ENCODE peak calls at places on chromosome 17, in six cellular contexts. One of them, this sample, is unnamed.
A peak's percentile ranks its signal among the peaks of the same experiment; 100 is the strongest.

GRCh38 chr17:7946441-7946840 is 14.4 kb downstream of the CNTROB start:
- DNase-seq in cardiac muscle cell: no peak
- DNase-seq in HEK293T: no peak
- DNase-seq in stimulated activated naive CD4-positive, alpha-beta T cell treated with Interleukin-2 at 50 U/mL for 16 hours: no peak
- DNase-seq in HCT116: no peak
- DNase-seq in iPS-NIHi11: no peak
- DNase-seq in this sample: no peak

GRCh38 chr17:28347261-28347891 is 10.0 kb downstream of the POLDIP2 start:
- DNase-seq in cardiac muscle cell: no peak
- DNase-seq in HEK293T: no peak
- DNase-seq in stimulated activated naive CD4-positive, alpha-beta T cell treated with Interleukin-2 at 50 U/mL for 16 hours: no peak
- DNase-seq in HCT116: no peak
- DNase-seq in iPS-NIHi11: no peak
- DNase-seq in this sample: no peak

GRCh38 chr17:31273511-31273910 is 23.5 kb downstream of the OMG start:
- DNase-seq in cardiac muscle cell: no peak
- DNase-seq in HEK293T: no peak
- DNase-seq in stimulated activated naive CD4-positive, alpha-beta T cell treated with Interleukin-2 at 50 U/mL for 16 hours: no peak
- DNase-seq in HCT116: no peak
- DNase-seq in iPS-NIHi11: no peak
- DNase-seq in this sample: no peak

GRCh38 chr17:2796164-2797140 is at the start of gene RAP1GAP2:
- DNase-seq in cardiac muscle cell: no peak
- DNase-seq in HEK293T: no peak
- DNase-seq in stimulated activated naive CD4-positive, alpha-beta T cell treated with Interleukin-2 at 50 U/mL for 16 hours: peak; percentile 70
- DNase-seq in HCT116: no peak
- DNase-seq in iPS-NIHi11: no peak
- DNase-seq in this sample: no peak

GRCh38 chr17:10775058-10775457 is 28.8 kb downstream of the TMEM238L start:
- DNase-seq in cardiac muscle cell: no peak
- DNase-seq in HEK293T: no peak
- DNase-seq in stimulated activated naive CD4-positive, alpha-beta T cell treated with Interleukin-2 at 50 U/mL for 16 hours: no peak
- DNase-seq in HCT116: no peak
- DNase-seq in iPS-NIHi11: no peak
- DNase-seq in this sample: no peak

GRCh38 chr17:46865100-46865499 is 13.7 kb downstream of the WNT9B start:
- DNase-seq in cardiac muscle cell: peak; percentile 23
- DNase-seq in HEK293T: no peak
- DNase-seq in stimulated activated naive CD4-positive, alpha-beta T cell treated with Interleukin-2 at 50 U/mL for 16 hours: no peak
- DNase-seq in HCT116: no peak
- DNase-seq in iPS-NIHi11: peak; percentile 52
- DNase-seq in this sample: no peak

GRCh38 chr17:66306413-66306812 is 4.0 kb downstream of the PRKCA start:
- DNase-seq in cardiac muscle cell: no peak
- DNase-seq in HEK293T: no peak
- DNase-seq in stimulated activated naive CD4-positive, alpha-beta T cell treated with Interleukin-2 at 50 U/mL for 16 hours: no peak
- DNase-seq in HCT116: no peak
- DNase-seq in iPS-NIHi11: no peak
- DNase-seq in this sample: no peak

GRCh38 chr17:38874505-38875419 is 4.9 kb downstream of the LASP1 start:
- DNase-seq in cardiac muscle cell: no peak
- DNase-seq in HEK293T: no peak
- DNase-seq in stimulated activated naive CD4-positive, alpha-beta T cell treated with Interleukin-2 at 50 U/mL for 16 hours: no peak
- DNase-seq in HCT116: no peak
- DNase-seq in iPS-NIHi11: no peak
- DNase-seq in this sample: no peak

GRCh38 chr17:17784599-17785264 is 52.1 kb downstream of the SREBF1 start:
- DNase-seq in cardiac muscle cell: no peak
- DNase-seq in HEK293T: peak; percentile 48
- DNase-seq in stimulated activated naive CD4-positive, alpha-beta T cell treated with Interleukin-2 at 50 U/mL for 16 hours: no peak
- DNase-seq in HCT116: no peak
- DNase-seq in iPS-NIHi11: no peak
- DNase-seq in this sample: peak; percentile 12

GRCh38 chr17:82802141-82802540 is 37.7 kb downstream of the ZNF750 start:
- DNase-seq in cardiac muscle cell: no peak
- DNase-seq in HEK293T: no peak
- DNase-seq in stimulated activated naive CD4-positive, alpha-beta T cell treated with Interleukin-2 at 50 U/mL for 16 hours: no peak
- DNase-seq in HCT116: no peak
- DNase-seq in iPS-NIHi11: no peak
- DNase-seq in this sample: no peak

GRCh38 chr17:31466096-31466495 is 74.6 kb downstream of the RAB11FIP4 start:
- DNase-seq in cardiac muscle cell: peak; percentile 38
- DNase-seq in HEK293T: no peak
- DNase-seq in stimulated activated naive CD4-positive, alpha-beta T cell treated with Interleukin-2 at 50 U/mL for 16 hours: no peak
- DNase-seq in HCT116: no peak
- DNase-seq in iPS-NIHi11: no peak
- DNase-seq in this sample: no peak

GRCh38 chr17:79645022-79645776 is 34.3 kb upstream of the RBFOX3 start:
- DNase-seq in cardiac muscle cell: no peak
- DNase-seq in HEK293T: peak; percentile 3
- DNase-seq in stimulated activated naive CD4-positive, alpha-beta T cell treated with Interleukin-2 at 50 U/mL for 16 hours: no peak
- DNase-seq in HCT116: no peak
- DNase-seq in iPS-NIHi11: no peak
- DNase-seq in this sample: no peak

GRCh38 chr17:72145972-72146755 is 25.3 kb downstream of the SOX9 start:
- DNase-seq in cardiac muscle cell: no peak
- DNase-seq in HEK293T: no peak
- DNase-seq in stimulated activated naive CD4-positive, alpha-beta T cell treated with Interleukin-2 at 50 U/mL for 16 hours: no peak
- DNase-seq in HCT116: no peak
- DNase-seq in iPS-NIHi11: no peak
- DNase-seq in this sample: no peak

GRCh38 chr17:78144146-78144719 is 2.0 kb upstream of the C17orf99 start:
- DNase-seq in cardiac muscle cell: peak; percentile 84
- DNase-seq in HEK293T: no peak
- DNase-seq in stimulated activated naive CD4-positive, alpha-beta T cell treated with Interleukin-2 at 50 U/mL for 16 hours: no peak
- DNase-seq in HCT116: no peak
- DNase-seq in iPS-NIHi11: no peak
- DNase-seq in this sample: no peak

GRCh38 chr17:64992325-64992802 is 64.2 kb downstream of the GNA13 start:
- DNase-seq in cardiac muscle cell: no peak
- DNase-seq in HEK293T: no peak
- DNase-seq in stimulated activated naive CD4-positive, alpha-beta T cell treated with Interleukin-2 at 50 U/mL for 16 hours: no peak
- DNase-seq in HCT116: peak; percentile 97
- DNase-seq in iPS-NIHi11: no peak
- DNase-seq in this sample: no peak

GRCh38 chr17:57408064-57408811 is 151.9 kb downstream of the MSI2 start:
- DNase-seq in cardiac muscle cell: peak; percentile 34
- DNase-seq in HEK293T: no peak
- DNase-seq in stimulated activated naive CD4-positive, alpha-beta T cell treated with Interleukin-2 at 50 U/mL for 16 hours: no peak
- DNase-seq in HCT116: no peak
- DNase-seq in iPS-NIHi11: peak; percentile 66
- DNase-seq in this sample: peak; percentile 85

GRCh38 chr17:10875984-10876555 is 38.2 kb upstream of the PIRT start:
- DNase-seq in cardiac muscle cell: peak; percentile 61
- DNase-seq in HEK293T: peak; percentile 61
- DNase-seq in stimulated activated naive CD4-positive, alpha-beta T cell treated with Interleukin-2 at 50 U/mL for 16 hours: no peak
- DNase-seq in HCT116: peak; percentile 36
- DNase-seq in iPS-NIHi11: peak; percentile 72
- DNase-seq in this sample: peak; percentile 15

GRCh38 chr17:81867123-81867951 is 3.8 kb downstream of the ARHGDIA start:
- DNase-seq in cardiac muscle cell: peak; percentile 36
- DNase-seq in HEK293T: no peak
- DNase-seq in stimulated activated naive CD4-positive, alpha-beta T cell treated with Interleukin-2 at 50 U/mL for 16 hours: no peak
- DNase-seq in HCT116: no peak
- DNase-seq in iPS-NIHi11: no peak
- DNase-seq in this sample: no peak

GRCh38 chr17:8173056-8173870 is 2.9 kb downstream of the TMEM107 start:
- DNase-seq in cardiac muscle cell: peak; percentile 91
- DNase-seq in HEK293T: peak; percentile 79
- DNase-seq in stimulated activated naive CD4-positive, alpha-beta T cell treated with Interleukin-2 at 50 U/mL for 16 hours: peak; percentile 83
- DNase-seq in HCT116: peak; percentile 99
- DNase-seq in iPS-NIHi11: peak; percentile 68
- DNase-seq in this sample: peak; percentile 94

GRCh38 chr17:45748911-45749310 is 35.2 kb upstream of the CRHR1 start:
- DNase-seq in cardiac muscle cell: no peak
- DNase-seq in HEK293T: no peak
- DNase-seq in stimulated activated naive CD4-positive, alpha-beta T cell treated with Interleukin-2 at 50 U/mL for 16 hours: no peak
- DNase-seq in HCT116: no peak
- DNase-seq in iPS-NIHi11: no peak
- DNase-seq in this sample: no peak